ENCODE peak calls at places on chromosomes 12 and 14, in eight cellular contexts. G, Y, O, L, F, A, T and Q are unnamed samples.

GRCh38 chr14:92898732-92899131 is 24.2 kb upstream of the CHGA start:
- DNase-seq in T (no peak), G (no peak), A (no peak), F (no peak), Y (no peak), O (no peak), L (no peak), Q (no peak)

GRCh38 chr14:56474419-56475022 is 105.1 kb upstream of the TMEM260 start:
- DNase-seq in F (peak), G (peak), L (no peak), T (peak), A (no peak), Y (no peak), O (no peak), Q (no peak)

GRCh38 chr12:68176252-68176651 is 16.7 kb upstream of the IFNG start:
- DNase-seq in A (no peak), Y (no peak), F (no peak), G (no peak), O (no peak), L (no peak), T (no peak), Q (no peak)

GRCh38 chr12:4566474-4566873 is 4.5 kb downstream of the DYRK4 start:
- DNase-seq in Y (no peak), T (no peak), A (no peak), G (no peak), L (no peak), O (no peak), F (no peak), Q (no peak)

GRCh38 chr12:44571031-44571550 is 305.0 kb downstream of the NELL2 start:
- DNase-seq in L (no peak), A (no peak), F (no peak), O (no peak), G (no peak), T (no peak), Y (no peak), Q (no peak)

GRCh38 chr14:35401853-35402252 is 2.7 kb downstream of the NFKBIA start:
- DNase-seq in Y (no peak), G (no peak), O (no peak), F (no peak), T (peak), L (no peak), A (no peak), Q (no peak)

GRCh38 chr14:97802430-97802829 is 1005.2 kb downstream of the VRK1 start:
- DNase-seq in F (no peak), G (no peak), T (peak), A (no peak), O (no peak), Y (no peak), L (no peak), Q (no peak)

GRCh38 chr12:12272869-12273268 is 6.0 kb upstream of the LRP6 start:
- DNase-seq in O (no peak), F (no peak), G (no peak), A (no peak), L (no peak), T (no peak), Y (no peak), Q (no peak)

GRCh38 chr12:47744005-47744651 is 14.6 kb downstream of the RAPGEF3 start:
- DNase-seq in G (peak), O (no peak), A (peak), T (no peak), L (no peak), Y (peak), F (peak), Q (no peak)

GRCh38 chr14:101442451-101442850 is 118.8 kb upstream of the DIO3 start:
- DNase-seq in A (no peak), T (no peak), O (no peak), Y (no peak), L (no peak), G (no peak), F (no peak), Q (no peak)

GRCh38 chr12:14629832-14630688 is 62.4 kb upstream of the PLBD1 start:
- DNase-seq in A (peak), O (peak), T (peak), Y (peak), F (peak), G (peak), L (no peak), Q (no peak)

GRCh38 chr14:93046696-93047050 is 69.1 kb downstream of the ITPK1 start:
- DNase-seq in G (peak), O (no peak), T (no peak), A (no peak), F (no peak), Y (no peak), L (no peak), Q (no peak)

GRCh38 chr12:4197922-4198763 is 75.4 kb upstream of the CCND2 start:
- DNase-seq in Y (no peak), G (no peak), L (no peak), F (no peak), T (no peak), O (no peak), A (no peak), Q (no peak)

GRCh38 chr14:81289516-81289915 is 68.8 kb upstream of the GTF2A1 start:
- DNase-seq in T (no peak), G (no peak), F (no peak), O (no peak), A (peak), Y (no peak), L (no peak), Q (no peak)

GRCh38 chr14:101231828-101232227 is 328.3 kb upstream of the RTL1 start:
- DNase-seq in F (no peak), Y (no peak), T (no peak), A (no peak), L (no peak), O (peak), G (no peak), Q (no peak)

GRCh38 chr12:90069711-90070110 is 361.1 kb upstream of the ATP2B1 start:
- DNase-seq in F (no peak), Y (no peak), T (no peak), A (no peak), O (no peak), L (no peak), G (no peak), Q (no peak)

DNA sequence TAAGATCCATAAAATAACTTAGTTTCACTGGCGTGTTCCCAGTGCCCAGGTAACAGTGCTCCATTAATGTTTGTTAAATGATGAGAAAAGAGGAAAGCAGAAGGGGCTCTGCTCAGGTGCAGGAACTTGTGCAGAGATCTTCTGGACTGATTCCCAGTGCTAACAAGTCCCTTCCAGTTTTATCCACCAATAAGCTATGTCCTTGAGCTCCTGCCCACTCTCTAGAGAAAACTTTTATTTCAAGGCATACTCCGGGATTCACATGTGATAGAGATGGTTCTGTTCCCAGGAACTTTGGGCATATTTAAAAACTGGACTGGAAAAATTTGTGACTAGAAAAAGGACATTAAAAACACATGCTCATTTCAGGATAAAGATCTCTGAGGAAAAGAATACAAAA is 1.9 kb downstream of the GYS2 start:
- DNase-seq in F (no peak), T (no peak), A (no peak), L (no peak), Y (no peak), O (no peak), G (no peak), Q (no peak)
- TF ChIP-seq POLR2AphosphoS5 in F (no peak), T (no peak), A (no peak), L (no peak), Y (no peak), O (no peak), G (no peak), Q (no peak)

GRCh38 chr12:108693186-108693585 is 38.1 kb downstream of the CORO1C start:
- DNase-seq in F (no peak), Y (no peak), A (no peak), G (no peak), T (no peak), O (no peak), L (no peak), Q (no peak)

GRCh38 chr12:108690799-108691153 is 40.5 kb downstream of the CORO1C start:
- DNase-seq in A (no peak), O (no peak), Y (no peak), L (no peak), F (no peak), G (no peak), T (no peak), Q (no peak)

GRCh38 chr12:108691995-108692808 is 39.1 kb downstream of the CORO1C start:
- DNase-seq in A (peak), F (no peak), O (no peak), T (peak), G (no peak), L (no peak), Y (no peak), Q (no peak)

GRCh38 chr12:108690191-108690518 is 41.2 kb downstream of the CORO1C start:
- DNase-seq in Y (no peak), A (no peak), O (no peak), L (no peak), G (no peak), F (no peak), T (no peak), Q (no peak)

GRCh38 chr12:108691154-108691994 is 39.9 kb downstream of the CORO1C start:
- DNase-seq in O (peak), T (peak), A (peak), F (peak), L (peak), Y (peak), G (peak), Q (no peak)
- TF ChIP-seq POLR2A in O (no peak), T (peak), A (peak), F (no peak), L (peak), Y (no peak), G (peak), Q (peak)

GRCh38 chr12:120356567-120357030 is 12.4 kb downstream of the MSI1 start:
- DNase-seq in A (peak), L (peak), O (peak), T (peak), Y (peak), F (peak), G (peak), Q (peak)
- TF ChIP-seq POLR2AphosphoS5 in A (peak), L (no peak), O (no peak), T (no peak), Y (peak), F (no peak), G (no peak), Q (no peak)

DNA sequence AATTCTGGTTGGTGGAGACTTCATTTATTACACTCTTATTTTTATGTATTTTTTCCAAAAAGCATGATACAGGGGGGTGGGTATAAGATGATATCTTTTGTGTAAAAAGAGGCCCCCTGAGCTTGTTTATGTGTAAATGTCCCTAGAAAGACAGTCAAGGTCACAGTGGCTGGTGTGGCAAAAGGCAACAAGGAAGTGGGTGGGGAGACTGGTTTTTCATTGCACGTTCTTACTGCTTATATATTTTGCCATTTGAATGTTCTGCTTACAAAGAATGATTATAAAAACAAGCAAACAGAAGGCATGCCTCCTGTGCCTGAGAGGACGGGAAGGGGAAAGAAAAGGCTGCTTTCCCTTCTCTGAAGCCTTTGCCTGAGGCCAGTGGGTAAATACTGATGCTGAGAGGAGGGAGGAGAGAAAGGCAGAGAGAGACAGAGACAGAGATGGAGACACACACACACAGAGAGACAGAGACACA is 24.1 kb upstream of the ADIPOR2 start:
- DNase-seq in A (peak), O (no peak), G (no peak), Y (no peak), T (peak), L (no peak), F (no peak), Q (no peak)
- TF ChIP-seq POLR2A in A (peak), O (no peak), G (no peak), Y (no peak), T (no peak), L (no peak), F (no peak), Q (no peak)

GRCh38 chr14:64704145-64704742 is at the start of gene PLEKHG3:
- DNase-seq in O (peak), Y (peak), G (peak), F (no peak), L (no peak), A (peak), T (peak), Q (no peak)
- TF ChIP-seq POLR2AphosphoS5 in O (peak), Y (peak), G (no peak), F (peak), L (no peak), A (peak), T (peak), Q (no peak)

GRCh38 chr14:75522919-75523318 is 650 bp downstream of the BATF start:
- DNase-seq in G (no peak), Y (no peak), O (no peak), F (no peak), A (no peak), T (no peak), L (no peak), Q (no peak)

GRCh38 chr14:75523771-75524171 is 1.5 kb downstream of the BATF start:
- DNase-seq in Y (no peak), A (no peak), T (peak), O (no peak), F (no peak), G (no peak), L (no peak), Q (no peak)

GRCh38 chr14:75520852-75521251 is 1.4 kb upstream of the BATF start:
- DNase-seq in A (no peak), G (no peak), L (no peak), F (no peak), T (no peak), O (no peak), Y (no peak), Q (no peak)

GRCh38 chr14:75521415-75522199 is 662 bp upstream of the BATF start:
- DNase-seq in L (no peak), A (no peak), T (no peak), F (no peak), G (no peak), O (no peak), Y (no peak), Q (no peak)

GRCh38 chr14:75522224-75522764 is at the start of gene BATF:
- DNase-seq in L (no peak), F (no peak), O (no peak), Y (no peak), A (peak), G (no peak), T (no peak), Q (peak)
- TF ChIP-seq POLR2A in L (peak), F (no peak), O (peak), Y (peak), A (peak), G (no peak), T (no peak), Q (peak)

DNA sequence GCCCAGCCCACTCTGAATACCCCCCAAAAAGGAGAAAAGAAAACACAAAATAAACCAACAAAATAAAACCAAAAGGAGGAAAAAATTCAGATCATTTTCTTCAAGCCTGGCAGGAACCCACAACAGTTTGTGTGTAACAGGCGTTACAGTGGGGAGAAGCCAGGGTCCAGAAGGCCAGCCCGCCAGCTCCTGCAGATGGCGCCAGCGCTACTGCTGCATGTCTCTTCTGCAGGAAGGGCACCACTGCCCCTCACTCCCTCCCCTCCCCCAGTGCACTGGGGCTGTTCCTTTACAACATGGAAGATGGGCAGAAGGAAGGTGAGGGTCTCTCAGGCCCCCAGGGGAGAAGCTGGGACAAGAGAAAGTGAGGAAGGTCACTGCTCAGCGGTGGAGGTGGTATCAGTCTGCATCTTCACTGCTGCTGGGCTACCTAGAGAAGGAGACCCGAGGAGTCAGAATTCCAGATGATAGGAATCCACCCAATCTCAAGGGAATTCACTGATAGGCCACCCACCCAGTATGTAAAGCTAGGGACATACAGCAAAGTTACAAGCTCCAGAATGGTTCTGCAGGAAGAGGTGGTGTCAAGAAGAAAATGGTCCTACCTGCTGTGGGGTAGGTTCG is 2.3 kb upstream of the NOP2 start:
- DNase-seq in F (peak), G (peak), Y (no peak), L (no peak), T (peak), A (peak), O (no peak), Q (no peak)
- TF ChIP-seq POLR2AphosphoS5 in F (no peak), G (no peak), Y (no peak), L (no peak), T (no peak), A (no peak), O (no peak), Q (no peak)

DNA sequence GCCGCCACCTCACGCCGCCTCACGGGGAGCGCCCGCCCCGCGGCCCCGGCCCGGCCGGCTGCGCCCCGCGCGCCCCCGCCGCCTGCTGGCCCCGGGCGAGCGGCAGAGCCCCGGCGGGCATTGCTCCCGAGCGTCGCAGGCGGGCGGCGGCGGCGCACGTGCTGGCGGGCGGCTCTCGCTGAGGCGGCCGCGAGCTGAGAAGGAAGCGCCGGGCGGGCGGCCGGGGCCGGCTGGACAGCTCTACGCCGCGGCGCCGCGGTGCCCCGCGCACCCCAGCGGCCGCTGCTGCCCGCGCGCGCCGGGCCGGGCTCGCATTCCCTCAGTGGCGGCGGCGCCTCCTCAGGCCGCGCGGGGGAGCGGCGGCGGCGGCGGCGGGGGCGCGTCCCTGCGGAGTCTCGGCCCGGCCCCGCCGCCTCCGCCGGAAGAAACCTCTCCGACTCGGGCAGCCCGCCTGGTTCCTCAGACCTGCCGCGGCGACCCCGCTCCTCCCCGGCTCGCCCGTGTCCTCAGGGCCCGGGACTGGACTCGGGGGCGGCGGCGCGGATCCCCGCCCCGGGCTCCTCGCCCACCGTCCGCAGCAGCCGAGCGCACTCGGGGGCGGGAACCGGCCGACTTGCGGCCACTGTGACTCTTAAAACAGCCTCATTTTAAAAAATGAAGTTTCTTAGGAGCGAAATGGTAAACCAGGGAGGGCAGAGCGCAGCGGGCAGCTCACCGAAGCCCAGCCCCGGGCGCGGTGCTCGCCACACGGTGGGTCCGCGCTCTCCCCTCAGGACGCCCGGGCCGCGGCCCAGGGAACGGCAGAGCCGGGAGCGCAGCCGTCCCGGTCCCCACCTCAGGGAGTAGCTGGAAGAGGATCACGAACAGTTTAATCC is at the start of gene PITPNM2:
- DNase-seq in T (peak), Y (peak), L (no peak), F (no peak), O (peak), G (peak), A (peak), Q (peak)
- TF ChIP-seq POLR2A in T (no peak), Y (no peak), L (peak), F (peak), O (no peak), G (no peak), A (no peak), Q (no peak)